ENCODE peak calls at places on chromosomes 3 and 15, in four cellular contexts. N is coronary artery, B is lower lobe of right lung, F is colonic mucosa. Y is an unnamed sample.

GRCh38 chr15:33567652-33568051 is 256.9 kb downstream of the RYR3 start:
- DNase-seq in N (no peak), F (no peak), B (no peak), Y (no peak)

GRCh38 chr15:53869044-53869805 is 109.0 kb upstream of the UNC13C start:
- DNase-seq in F (no peak), N (no peak), B (no peak), Y (peak; percentile 57)

GRCh38 chr3:125156491-125156890 is 56.1 kb downstream of the SLC12A8 start:
- DNase-seq in F (no peak), N (no peak), B (no peak), Y (no peak)

GRCh38 chr15:42057744-42058646 is 36.4 kb downstream of the PLA2G4D start:
- DNase-seq in N (peak; percentile 67), B (no peak), F (peak; percentile 31), Y (no peak)

GRCh38 chr3:59797533-59797932 is 747.7 kb upstream of the CFAP20DC start:
- DNase-seq in N (no peak), F (no peak), B (no peak), Y (no peak)

GRCh38 chr3:2879587-2879986 is 230.6 kb downstream of the IL5RA start:
- DNase-seq in B (no peak), F (no peak), N (no peak), Y (no peak)

GRCh38 chr15:79071901-79072300 is 18.7 kb downstream of the RASGRF1 start:
- DNase-seq in N (no peak), F (no peak), B (no peak), Y (no peak)

GRCh38 chr3:10883478-10884234 is 67.6 kb downstream of the SLC6A11 start:
- DNase-seq in F (no peak), B (no peak), N (no peak), Y (peak; percentile 49)

GRCh38 chr3:53195602-53196574 is 34.9 kb downstream of the PRKCD start:
- DNase-seq in N (no peak), B (peak; percentile 75), F (peak; percentile 44), Y (peak; percentile 63)

GRCh38 chr3:124609402-124609801 is 120.8 kb upstream of the UMPS start:
- DNase-seq in F (no peak), B (no peak), N (no peak), Y (no peak)

GRCh38 chr3:134085034-134085775 is 55.5 kb upstream of the SLCO2A1 start:
- DNase-seq in N (peak; percentile 35), F (no peak), B (no peak), Y (no peak)

GRCh38 chr3:13700362-13700761 is 151.4 kb downstream of the FBLN2 start:
- DNase-seq in N (no peak), F (no peak), B (no peak), Y (no peak)

GRCh38 chr15:40334941-40335795 is 5.6 kb downstream of the CCDC9B start:
- DNase-seq in F (peak; percentile 30), B (peak; percentile 73), N (no peak), Y (no peak)

GRCh38 chr3:18111702-18112311 is 313.3 kb downstream of the SATB1 start:
- DNase-seq in N (no peak), F (no peak), B (no peak), Y (peak; percentile 73)

GRCh38 chr3:156577731-156578130 is 22.8 kb upstream of the SSR3 start:
- DNase-seq in F (no peak), N (no peak), B (no peak), Y (no peak)

GRCh38 chr15:40367038-40367672 is 9.1 kb downstream of the DISP2 start:
- DNase-seq in B (no peak), N (no peak), F (no peak), Y (no peak)

GRCh38 chr3:104992618-104993017 is 374.1 kb upstream of the ALCAM start:
- DNase-seq in F (no peak), N (no peak), B (no peak), Y (peak; percentile 50)

DNA sequence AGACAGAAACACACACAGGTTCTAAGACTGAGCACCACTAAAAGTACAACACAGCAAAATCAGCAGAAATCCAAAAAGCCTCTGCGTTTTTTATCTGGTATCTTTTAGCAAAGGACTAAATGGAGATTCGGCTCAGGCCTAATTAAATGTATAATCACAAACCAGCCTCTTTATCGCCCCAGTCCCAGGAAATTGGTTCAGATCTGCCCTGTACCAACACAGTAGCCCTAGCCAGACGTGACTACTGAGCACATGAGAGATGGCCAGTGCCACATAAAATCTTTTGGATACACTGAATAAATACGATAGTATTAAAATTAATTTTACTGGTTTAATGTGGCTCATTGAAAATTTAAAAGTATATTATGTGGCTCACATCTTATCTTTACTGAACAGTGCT is 19.7 kb downstream of the TBC1D2B start:
- DNase-seq in N (no peak), B (no peak), F (no peak), Y (no peak)
- H3K27ac ChIP-seq in N (peak overlapping the region; percentile 27), B (peak overlapping the region; percentile 44), F (no peak overlapping the region), Y (no peak overlapping the region)

GRCh38 chr15:68874788-68875187 is 54.1 kb upstream of the ANP32A start:
- DNase-seq in F (no peak), B (no peak), N (no peak), Y (no peak)
- TF ChIP-seq CTCF in F (no peak), B (no peak), N (no peak), Y (peak; percentile 6)

GRCh38 chr3:128346562-128346961 is 120.1 kb downstream of the DNAJB8 start:
- DNase-seq in F (no peak), N (no peak), B (no peak), Y (no peak)

GRCh38 chr3:128347282-128347681 is 119.4 kb downstream of the DNAJB8 start:
- DNase-seq in F (no peak), N (no peak), B (no peak), Y (no peak)

GRCh38 chr3:128348075-128348474 is 118.6 kb downstream of the DNAJB8 start:
- DNase-seq in F (no peak), N (no peak), B (no peak), Y (no peak)

GRCh38 chr3:128349963-128350599 is 116.6 kb downstream of the DNAJB8 start:
- DNase-seq in F (no peak), N (no peak), B (peak; percentile 33), Y (no peak)

GRCh38 chr3:128348805-128349531 is 117.7 kb downstream of the DNAJB8 start:
- DNase-seq in B (peak; percentile 29), N (no peak), F (no peak), Y (peak; percentile 50)
- H3K27ac ChIP-seq in B (no peak overlapping the region), N (no peak overlapping the region), F (no peak overlapping the region), Y (peak overlapping the region; percentile 35)

DNA sequence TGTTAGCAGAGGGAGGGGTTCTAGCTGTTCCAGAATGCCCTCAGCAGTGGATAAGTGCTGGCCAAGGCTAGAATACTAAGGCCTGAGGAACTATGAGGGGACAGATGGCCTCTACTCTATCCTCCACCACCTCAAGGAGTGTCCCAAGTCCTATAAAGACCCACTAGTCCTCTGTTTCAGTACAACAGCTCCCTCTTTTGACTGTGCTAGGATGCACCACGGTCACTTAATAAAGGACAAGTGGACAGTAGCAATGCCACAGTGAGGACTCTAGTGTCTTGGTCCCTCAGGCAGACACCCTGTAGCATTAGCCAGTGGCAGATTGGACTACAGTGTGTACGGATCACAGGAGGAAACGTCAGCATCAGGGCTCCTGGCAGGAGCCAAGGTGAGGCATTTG is 171.8 kb upstream of the PROK2 start:
- DNase-seq in B (no peak), F (no peak), N (no peak), Y (peak; percentile 65)
- TF ChIP-seq CTCF in B (no peak), F (no peak), N (no peak), Y (peak; percentile 72)

DNA sequence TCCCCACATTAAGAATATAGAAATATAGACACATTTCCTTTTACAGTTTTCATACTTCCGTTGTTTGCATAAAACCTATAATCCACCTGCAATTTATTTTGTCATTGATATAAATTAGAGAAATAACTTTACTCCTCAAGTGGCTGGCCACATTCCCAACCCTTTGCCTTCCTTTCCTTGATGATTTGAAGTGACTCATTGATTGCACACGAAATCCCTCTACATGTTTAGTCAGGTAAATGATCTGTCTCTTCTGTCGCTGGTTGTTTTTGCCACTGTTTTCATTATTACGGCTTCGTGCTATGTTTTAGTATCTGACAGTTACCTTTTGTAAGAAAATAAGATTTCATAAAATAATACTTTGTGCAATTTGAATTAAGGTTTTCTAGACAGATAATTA is 272.2 kb upstream of the NR2E3 start:
- DNase-seq in F (no peak), B (no peak), N (no peak), Y (no peak)
- H3K27ac ChIP-seq in F (no peak overlapping the region), B (no peak overlapping the region), N (no peak overlapping the region), Y (no peak overlapping the region)

DNA sequence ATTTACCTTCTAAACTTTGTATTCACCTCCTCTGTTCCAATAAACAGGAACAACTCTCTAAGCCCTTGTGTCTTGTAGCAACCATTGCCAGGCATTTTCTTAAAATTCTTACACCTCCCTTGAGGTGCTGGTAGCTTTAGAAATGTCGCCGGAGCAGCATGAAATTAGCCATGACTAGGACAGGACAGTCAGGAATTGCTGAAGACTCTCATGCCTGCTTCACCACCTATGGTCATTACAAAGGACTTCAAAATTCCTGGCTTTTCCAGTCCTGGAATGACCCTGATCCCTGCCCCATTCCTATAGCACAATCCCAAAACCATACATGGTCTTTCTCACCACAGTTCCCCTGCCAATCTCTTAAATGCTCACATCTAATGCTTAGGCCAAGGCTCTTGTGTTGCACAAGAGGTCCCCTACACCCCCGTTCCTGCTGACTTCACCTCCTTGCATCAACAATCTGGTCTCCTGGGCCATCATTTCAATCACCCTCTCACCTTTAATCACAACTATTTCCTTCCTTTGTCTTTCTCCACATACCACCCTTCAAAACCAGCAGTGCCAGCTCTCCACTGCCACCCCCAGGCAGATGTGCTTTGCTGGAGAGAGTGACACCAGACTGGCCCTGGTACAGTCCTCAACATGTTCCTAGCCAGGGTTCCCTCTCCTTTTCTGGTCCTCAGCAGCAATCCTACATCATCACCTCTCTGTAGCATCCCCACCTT is 113.2 kb upstream of the TJP1 start:
- DNase-seq in B (no peak), F (peak; percentile 48), N (no peak), Y (no peak)
- TF ChIP-seq CTCF in B (peak; percentile 18), F (peak; percentile 41), N (no peak), Y (peak; percentile 29)